ENCODE peak calls at places on chromosomes 13 and 19, in four cellular contexts. One of them, this sample, is unnamed.

GRCh38 chr19:49672131-49672919 is 4.7 kb upstream of the PRMT1 start:
- DNase-seq in stimulated activated CD8-positive, alpha-beta memory T cell treated with anti-CD3 and anti-CD28 coated beads, Interleukin-15, amount 100 ng/mL, for 48 hours: peak; percentile 53
- DNase-seq in H9: peak; percentile 94
- DNase-seq in LHCN-M2: peak; percentile 55
- DNase-seq in this sample: peak; percentile 45

GRCh38 chr19:16588089-16588823 is 16.0 kb upstream of the SLC35E1 start:
- DNase-seq in stimulated activated CD8-positive, alpha-beta memory T cell treated with anti-CD3 and anti-CD28 coated beads, Interleukin-15, amount 100 ng/mL, for 48 hours: peak; percentile 62
- DNase-seq in H9: peak; percentile 45
- DNase-seq in LHCN-M2: peak; percentile 10
- DNase-seq in this sample: no peak

GRCh38 chr19:39038098-39038497 is 5.7 kb upstream of the FBXO27 start:
- DNase-seq in stimulated activated CD8-positive, alpha-beta memory T cell treated with anti-CD3 and anti-CD28 coated beads, Interleukin-15, amount 100 ng/mL, for 48 hours: no peak
- DNase-seq in H9: peak; percentile 83
- DNase-seq in LHCN-M2: peak; percentile 25
- DNase-seq in this sample: peak; percentile 62

GRCh38 chr19:1568320-1569019 is at the start of gene MEX3D:
- DNase-seq in stimulated activated CD8-positive, alpha-beta memory T cell treated with anti-CD3 and anti-CD28 coated beads, Interleukin-15, amount 100 ng/mL, for 48 hours: peak; percentile 70
- DNase-seq in H9: peak; percentile 68
- DNase-seq in LHCN-M2: peak; percentile 67
- DNase-seq in this sample: peak; percentile 66

GRCh38 chr13:113999618-113999910 is 25.7 kb upstream of the C13orf46 start:
- DNase-seq in stimulated activated CD8-positive, alpha-beta memory T cell treated with anti-CD3 and anti-CD28 coated beads, Interleukin-15, amount 100 ng/mL, for 48 hours: no peak
- DNase-seq in H9: no peak
- DNase-seq in LHCN-M2: no peak
- DNase-seq in this sample: no peak

GRCh38 chr19:9871626-9872338 is 36.7 kb downstream of the PIN1 start:
- DNase-seq in stimulated activated CD8-positive, alpha-beta memory T cell treated with anti-CD3 and anti-CD28 coated beads, Interleukin-15, amount 100 ng/mL, for 48 hours: no peak
- DNase-seq in H9: no peak
- DNase-seq in LHCN-M2: no peak
- DNase-seq in this sample: no peak

GRCh38 chr19:33048806-33049676 is 15.6 kb downstream of the RHPN2 start:
- DNase-seq in stimulated activated CD8-positive, alpha-beta memory T cell treated with anti-CD3 and anti-CD28 coated beads, Interleukin-15, amount 100 ng/mL, for 48 hours: no peak
- DNase-seq in H9: no peak
- DNase-seq in LHCN-M2: no peak
- DNase-seq in this sample: peak; percentile 40

GRCh38 chr13:97953376-97953970 is at the start of gene IPO5:
- DNase-seq in stimulated activated CD8-positive, alpha-beta memory T cell treated with anti-CD3 and anti-CD28 coated beads, Interleukin-15, amount 100 ng/mL, for 48 hours: no peak
- DNase-seq in H9: no peak
- DNase-seq in LHCN-M2: peak; percentile 94
- DNase-seq in this sample: peak; percentile 75

GRCh38 chr19:28609091-28609755 is 603.7 kb downstream of the UQCRFS1 start:
- DNase-seq in stimulated activated CD8-positive, alpha-beta memory T cell treated with anti-CD3 and anti-CD28 coated beads, Interleukin-15, amount 100 ng/mL, for 48 hours: no peak
- DNase-seq in H9: no peak
- DNase-seq in LHCN-M2: no peak
- DNase-seq in this sample: no peak